ENCODE peak calls at places on chromosomes 7 and 10, in six cellular contexts. Y is kidney epithelial cell, Q is cardiac muscle cell, M is mucosa of descending colon, L is lower lobe of right lung, N is pancreas. P is an unnamed sample.
A peak's percentile ranks its signal among the peaks of the same experiment; 100 is the strongest.

GRCh38 chr7:36659638-36660341 is 64.5 kb downstream of the AOAH start:
- DNase-seq in Y (no peak), M (no peak), Q (no peak), L (no peak), N (no peak), P (no peak)

GRCh38 chr7:12861070-12861469 is 173.6 kb downstream of the ARL4A start:
- DNase-seq in N (peak; percentile 20), Q (no peak), M (no peak), Y (no peak), L (no peak), P (no peak)

GRCh38 chr7:20089431-20089830 is 127.8 kb downstream of the MACC1 start:
- DNase-seq in Y (no peak), N (no peak), M (no peak), Q (no peak), L (no peak), P (no peak)

GRCh38 chr7:101066141-101066857 is 19.0 kb upstream of the TRIM56 start:
- DNase-seq in M (no peak), Y (no peak), N (no peak), L (peak; percentile 20), Q (no peak), P (no peak)

GRCh38 chr7:94064541-94065191 is 60.5 kb upstream of the BET1 start:
- DNase-seq in L (no peak), N (no peak), Q (no peak), M (no peak), Y (no peak), P (no peak)

GRCh38 chr10:86899670-86900276 is 57.6 kb downstream of the MMRN2 start:
- DNase-seq in Y (no peak), M (no peak), L (no peak), Q (peak; percentile 80), N (peak; percentile 71), P (peak; percentile 12)

GRCh38 chr10:76086571-76087260 is 655.3 kb downstream of the LRMDA start:
- DNase-seq in Y (peak; percentile 45), M (peak; percentile 76), L (no peak), N (peak; percentile 47), Q (no peak), P (no peak)

GRCh38 chr7:20201380-20201779 is 15.8 kb downstream of the MACC1 start:
- DNase-seq in L (peak; percentile 52), Y (no peak), Q (no peak), N (no peak), M (peak; percentile 31), P (no peak)

GRCh38 chr10:103765168-103765567 is 90.2 kb downstream of the SH3PXD2A start:
- DNase-seq in M (no peak), Q (no peak), Y (no peak), L (no peak), N (no peak), P (no peak)

GRCh38 chr10:78913219-78914059 is 155.3 kb upstream of the ZMIZ1 start:
- DNase-seq in Q (no peak), L (no peak), N (peak; percentile 69), M (peak; percentile 84), Y (no peak), P (no peak)

GRCh38 chr7:27689045-27689877 is 26.6 kb upstream of the HIBADH start:
- DNase-seq in N (peak; percentile 14), Y (no peak), Q (peak; percentile 5), M (no peak), L (no peak), P (no peak)

GRCh38 chr10:103852189-103852711 is 3.1 kb downstream of the SH3PXD2A start:
- DNase-seq in N (no peak), L (no peak), Q (no peak), Y (no peak), M (no peak), P (no peak)

GRCh38 chr10:14250496-14250895 is 80.2 kb downstream of the FRMD4A start:
- DNase-seq in N (no peak), Q (no peak), Y (no peak), M (no peak), L (no peak), P (no peak)

GRCh38 chr7:71649812-71650211 is 517.9 kb downstream of the GALNT17 start:
- DNase-seq in N (no peak), Y (no peak), Q (no peak), L (no peak), M (no peak), P (no peak)

GRCh38 chr10:133116455-133116854 is 28.7 kb downstream of the ADGRA1 start:
- DNase-seq in Y (no peak), Q (no peak), N (no peak), L (no peak), M (no peak), P (no peak)

GRCh38 chr7:92644406-92645113 is 54.4 kb upstream of the FAM133B start:
- DNase-seq in N (no peak), Q (peak; percentile 71), L (no peak), Y (no peak), M (peak; percentile 41), P (no peak)

GRCh38 chr10:70232155-70232858 is 922 bp downstream of the PPA1 start:
- DNase-seq in Y (peak; percentile 44), M (peak; percentile 79), L (peak; percentile 68), N (peak; percentile 74), Q (peak; percentile 20), P (peak; percentile 44)

GRCh38 chr10:91691255-91691654 is 58.4 kb upstream of the PPP1R3C start:
- DNase-seq in Q (no peak), N (no peak), L (no peak), Y (no peak), M (no peak), P (no peak)

GRCh38 chr7:157851501-157852067 is 514.8 kb downstream of the DNAJB6 start:
- DNase-seq in Y (no peak), N (peak; percentile 27), M (peak; percentile 63), L (peak; percentile 89), Q (peak; percentile 17), P (no peak)

GRCh38 chr7:25636168-25636567 is 407.9 kb upstream of the NPVF start:
- DNase-seq in Y (no peak), M (no peak), N (no peak), L (no peak), Q (no peak), P (no peak)

GRCh38 chr10:122515588-122516231 is 44.8 kb upstream of the DMBT1 start:
- DNase-seq in Q (no peak), Y (peak; percentile 69), M (peak; percentile 58), N (no peak), L (no peak), P (peak; percentile 41)

GRCh38 chr10:86599729-86600128 is 54.6 kb upstream of the OPN4 start:
- DNase-seq in M (peak; percentile 75), Y (no peak), Q (peak; percentile 76), L (no peak), N (no peak), P (no peak)

GRCh38 chr7:113087278-113087998 is 811 bp upstream of the GPR85 start:
- DNase-seq in M (no peak), L (no peak), Y (no peak), Q (peak; percentile 13), N (no peak), P (no peak)

GRCh38 chr7:70506463-70506862 is 625.5 kb upstream of the GALNT17 start:
- DNase-seq in Y (no peak), L (no peak), Q (peak; percentile 63), N (no peak), M (no peak), P (no peak)

GRCh38 chr7:124713086-124713485 is 52.5 kb downstream of the GPR37 start:
- DNase-seq in M (no peak), L (no peak), Y (no peak), Q (no peak), N (no peak), P (no peak)

GRCh38 chr10:49089789-49090595 is 25.3 kb downstream of the VSTM4 start:
- DNase-seq in Q (peak; percentile 40), N (no peak), M (no peak), Y (no peak), L (no peak), P (no peak)

GRCh38 chr10:58385784-58386112 is 538 bp downstream of the TFAM start:
- DNase-seq in Q (peak; percentile 64), M (peak; percentile 62), Y (no peak), L (peak; percentile 51), N (peak; percentile 18), P (no peak)

GRCh38 chr7:135790371-135790977 is 41.9 kb upstream of the FAM180A start:
- DNase-seq in N (no peak), Q (no peak), Y (no peak), M (no peak), L (no peak), P (no peak)

GRCh38 chr10:60490013-60490412 is 100.3 kb upstream of the ANK3 start:
- DNase-seq in L (no peak), Q (no peak), N (no peak), M (no peak), Y (no peak), P (no peak)

GRCh38 chr10:73897693-73898092 is 13.2 kb upstream of the PLAU start:
- DNase-seq in L (no peak), Y (no peak), Q (no peak), N (no peak), M (no peak), P (no peak)

GRCh38 chr10:28326516-28327493 is 23.9 kb upstream of the MPP7 start:
- DNase-seq in M (no peak), Q (peak; percentile 96), N (peak; percentile 76), Y (no peak), L (peak; percentile 47), P (no peak)

GRCh38 chr7:106864298-106865081 is 592 bp upstream of the PIK3CG start:
- DNase-seq in M (no peak), Y (no peak), N (no peak), Q (no peak), L (no peak), P (no peak)

GRCh38 chr7:47154781-47155180 is 427.1 kb downstream of the TNS3 start:
- DNase-seq in Y (no peak), N (no peak), Q (no peak), M (no peak), L (no peak), P (no peak)

DNA sequence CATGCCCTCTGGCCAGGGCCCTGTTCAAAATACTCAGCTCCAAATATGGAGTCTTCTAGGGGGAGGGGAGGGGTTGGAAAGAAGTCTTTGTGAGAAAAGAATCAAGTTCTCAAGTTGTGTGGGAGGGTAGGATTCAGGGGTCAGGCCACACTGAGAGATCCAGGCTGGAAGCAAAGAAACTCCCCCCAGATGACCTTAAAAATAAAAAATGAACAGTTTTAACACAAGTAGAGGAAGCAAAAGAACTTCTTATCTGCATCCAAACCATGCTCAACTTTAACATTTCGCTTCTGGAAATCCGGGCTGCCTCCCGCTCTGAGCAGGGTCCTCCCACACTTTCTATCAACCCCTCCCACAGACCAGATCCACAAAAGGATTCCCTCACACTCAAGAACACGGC is 44.1 kb downstream of the CYTH3 start:
- DNase-seq in Q (peak; percentile 58), N (no peak), M (no peak), Y (no peak), L (no peak), P (no peak)
- H3K4me3 ChIP-seq in Q (no peak overlapping the region), N (no peak overlapping the region), M (no peak overlapping the region), Y (no peak overlapping the region), L (peak overlapping the region; percentile 0), P (no peak overlapping the region)

GRCh38 chr7:99928994-99929729 is at the start of gene GJC3:
- DNase-seq in N (peak; percentile 18), Q (peak; percentile 63), Y (no peak), L (peak; percentile 65), M (peak; percentile 54), P (no peak)
- H3K4me3 ChIP-seq in N (no peak within 1 kb of the TSS), Q (peak within 1 kb of the TSS; percentile 15), Y (peak within 1 kb of the TSS; percentile 13), L (peak within 1 kb of the TSS; percentile 44), M (no peak within 1 kb of the TSS), P (no peak within 1 kb of the TSS)

GRCh38 chr10:11171452-11171851 is 153.8 kb downstream of the CELF2 start:
- DNase-seq in Y (no peak), L (no peak), Q (no peak), M (no peak), N (no peak), P (no peak)
- H3K4me3 ChIP-seq in Y (no peak overlapping the region), L (peak overlapping the region; percentile 72), Q (no peak overlapping the region), M (no peak overlapping the region), N (no peak overlapping the region), P (peak overlapping the region; percentile 82)

GRCh38 chr10:44864042-44864436 is 47.1 kb upstream of the TMEM72 start:
- DNase-seq in Y (no peak), M (peak; percentile 75), L (peak; percentile 64), Q (peak; percentile 49), N (peak; percentile 72), P (no peak)
- H3K4me3 ChIP-seq in Y (no peak overlapping the region), M (no peak overlapping the region), L (peak overlapping the region; percentile 67), Q (peak overlapping the region; percentile 45), N (no peak overlapping the region), P (no peak overlapping the region)